ENCODE peak calls at places on chromosomes 13 and 19, in four cellular contexts. I is G401, X is thoracic aorta, Q is T-helper 1 cell. H is an unnamed sample.

GRCh38 chr19:46609511-46610412 is 8.6 kb downstream of the CALM3 start:
- DNase-seq in Q (no peak), X (no peak), I (no peak), H (no peak)

GRCh38 chr19:2221918-2222317 is 14.2 kb downstream of the PLEKHJ1 start:
- DNase-seq in Q (no peak), X (no peak), I (no peak), H (no peak)

GRCh38 chr19:29516358-29516725 is 9.5 kb upstream of the VSTM2B start:
- DNase-seq in X (no peak), I (no peak), Q (no peak), H (no peak)

GRCh38 chr13:113596321-113597200 is 12.0 kb downstream of the TFDP1 start:
- DNase-seq in I (no peak), X (no peak), Q (no peak), H (peak; percentile 43)

GRCh38 chr19:35310331-35310730 is 18.4 kb downstream of the MAG start:
- DNase-seq in I (no peak), Q (no peak), X (no peak), H (peak; percentile 31)

GRCh38 chr19:4061683-4062575 is 4.8 kb downstream of the ZBTB7A start:
- DNase-seq in X (no peak), I (peak; percentile 95), Q (no peak), H (no peak)

GRCh38 chr19:44570603-44570983 is 41.1 kb upstream of the CEACAM20 start:
- DNase-seq in X (no peak), Q (no peak), I (no peak), H (no peak)

GRCh38 chr13:24008679-24009078 is 111.4 kb upstream of the C1QTNF9B start:
- DNase-seq in Q (no peak), X (no peak), I (no peak), H (peak; percentile 80)

GRCh38 chr13:99003851-99004471 is 26.1 kb upstream of the DOCK9 start:
- DNase-seq in Q (no peak), I (no peak), X (no peak), H (no peak)

GRCh38 chr19:49636230-49636932 is 3.6 kb downstream of the RRAS start:
- DNase-seq in I (no peak), X (no peak), Q (no peak), H (peak; percentile 66)

GRCh38 chr13:28185256-28185655 is 46.9 kb downstream of the PAN3 start:
- DNase-seq in X (no peak), I (no peak), Q (no peak), H (no peak)

GRCh38 chr13:24276310-24276709 is 33.1 kb upstream of the C1QTNF9 start:
- DNase-seq in I (no peak), Q (no peak), X (no peak), H (no peak)

GRCh38 chr13:20195846-20196245 is 3.1 kb upstream of the GJB2 start:
- DNase-seq in X (no peak), Q (no peak), I (no peak), H (no peak)

GRCh38 chr13:78478183-78478582 is 125.2 kb downstream of the POU4F1 start:
- DNase-seq in Q (no peak), I (no peak), X (no peak), H (no peak)

GRCh38 chr13:39676315-39676876 is 20.9 kb downstream of the COG6 start:
- DNase-seq in X (no peak), Q (no peak), I (peak; percentile 77), H (no peak)

GRCh38 chr13:110564472-110564985 is 3.0 kb upstream of the RAB20 start:
- DNase-seq in I (no peak), Q (no peak), X (no peak), H (no peak)

GRCh38 chr19:15702590-15702930 is 25.3 kb upstream of the OR10H2 start:
- DNase-seq in I (no peak), X (no peak), Q (no peak), H (no peak)

GRCh38 chr13:102289606-102290005 is 112.2 kb downstream of the FGF14 start:
- DNase-seq in I (no peak), Q (no peak), X (no peak), H (no peak)

GRCh38 chr19:41753159-41753558 is 2.2 kb upstream of the CEACAM6 start:
- DNase-seq in X (no peak), I (peak; percentile 3), Q (peak; percentile 66), H (peak; percentile 89)

GRCh38 chr13:49213997-49214916 is 5.9 kb upstream of the MLNR start:
- DNase-seq in Q (no peak), I (no peak), X (no peak), H (peak; percentile 64)

GRCh38 chr13:45393941-45394570 is 24.1 kb downstream of the SLC25A30 start:
- DNase-seq in Q (no peak), X (no peak), I (peak; percentile 70), H (peak; percentile 87)

GRCh38 chr19:11382898-11383705 is 1.0 kb downstream of the EPOR start:
- DNase-seq in I (no peak), Q (peak; percentile 25), X (no peak), H (peak; percentile 89)

H was measured in osteoblast.